ENCODE peak calls at places on chromosomes 12 and 14, in five cellular contexts. One of them, this sample, is unnamed. For H3K9me3, the result is how much of the 10 kb centered on the place peaks cover.

GRCh38 chr14:62501021-62501750 is 544.1 kb downstream of the KCNH5 start:
- DNase-seq in kidney: no peak
- DNase-seq in PC-3: no peak
- DNase-seq in K562: no peak
- DNase-seq in MM.1S: no peak
- DNase-seq in this sample: no peak

GRCh38 chr14:52802597-52802996 is 11.2 kb upstream of the GNPNAT1 start:
- DNase-seq in kidney: no peak
- DNase-seq in PC-3: peak
- DNase-seq in K562: no peak
- DNase-seq in MM.1S: no peak
- DNase-seq in this sample: no peak

GRCh38 chr12:77847665-77848431 is 17.2 kb downstream of the NAV3 start:
- DNase-seq in kidney: no peak
- DNase-seq in PC-3: peak
- DNase-seq in K562: no peak
- DNase-seq in MM.1S: peak
- DNase-seq in this sample: peak

GRCh38 chr12:131094831-131095805 is 141.4 kb downstream of the ADGRD1 start:
- DNase-seq in kidney: peak
- DNase-seq in PC-3: no peak
- DNase-seq in K562: no peak
- DNase-seq in MM.1S: no peak
- DNase-seq in this sample: no peak

GRCh38 chr12:109741970-109742372 is 28.3 kb downstream of the FAM222A start:
- DNase-seq in kidney: peak
- DNase-seq in PC-3: no peak
- DNase-seq in K562: no peak
- DNase-seq in MM.1S: no peak
- DNase-seq in this sample: no peak

GRCh38 chr14:103880334-103880985 is 33.1 kb upstream of the PPP1R13B start:
- DNase-seq in kidney: peak
- DNase-seq in PC-3: peak
- DNase-seq in K562: no peak
- DNase-seq in MM.1S: no peak
- DNase-seq in this sample: no peak

GRCh38 chr12:16670456-16671050 is 64.6 kb upstream of the LMO3 start:
- DNase-seq in kidney: no peak
- DNase-seq in PC-3: no peak
- DNase-seq in K562: no peak
- DNase-seq in MM.1S: no peak
- DNase-seq in this sample: no peak

GRCh38 chr12:104486943-104487819 is 30.4 kb downstream of the CHST11 start:
- DNase-seq in kidney: no peak
- DNase-seq in PC-3: no peak
- DNase-seq in K562: no peak
- DNase-seq in MM.1S: no peak
- DNase-seq in this sample: no peak

GRCh38 chr14:58947816-58948440 is 240.5 kb upstream of the DAAM1 start:
- DNase-seq in kidney: no peak
- DNase-seq in PC-3: peak
- DNase-seq in K562: no peak
- DNase-seq in MM.1S: no peak
- DNase-seq in this sample: no peak

GRCh38 chr12:116053479-116054195 is 223.9 kb downstream of the MED13L start:
- DNase-seq in kidney: peak
- DNase-seq in PC-3: peak
- DNase-seq in K562: peak
- DNase-seq in MM.1S: no peak
- DNase-seq in this sample: no peak

DNA sequence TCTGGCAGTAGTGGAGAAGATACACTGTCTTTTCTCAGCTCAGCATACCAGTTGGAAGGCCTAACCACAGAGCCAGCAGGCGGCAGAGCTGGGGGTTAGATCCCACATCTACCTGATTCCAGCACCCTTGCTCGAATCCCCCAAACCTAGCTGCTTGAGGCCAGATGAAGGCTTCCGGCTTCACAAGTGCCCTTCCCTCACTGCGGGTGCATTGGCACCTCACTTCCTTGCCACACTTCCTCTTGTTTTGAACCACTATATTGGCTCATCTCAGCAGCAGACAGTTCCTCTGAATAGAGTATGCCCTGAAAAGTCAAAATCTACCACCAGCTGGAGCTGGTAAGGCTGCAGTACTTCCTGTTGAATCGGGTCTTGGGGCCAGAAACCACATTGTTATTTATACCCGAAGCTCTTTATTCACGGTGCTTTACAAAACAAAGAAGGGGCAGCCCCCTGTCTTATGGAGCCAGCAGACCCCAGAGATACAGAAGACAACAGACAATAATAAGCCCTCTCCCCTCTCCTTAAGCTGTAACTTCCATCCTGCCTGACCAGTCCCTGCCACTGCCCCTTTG is 233.7 kb downstream of the EFCAB11 start:
- DNase-seq in kidney: no peak
- DNase-seq in PC-3: no peak
- DNase-seq in K562: no peak
- DNase-seq in MM.1S: peak
- DNase-seq in this sample: no peak
- H3K9ac ChIP-seq in kidney: no peak
- H3K9ac ChIP-seq in PC-3: no peak
- H3K9ac ChIP-seq in K562: no peak
- H3K9ac ChIP-seq in MM.1S: no peak
- H3K9ac ChIP-seq in this sample: no peak

DNA sequence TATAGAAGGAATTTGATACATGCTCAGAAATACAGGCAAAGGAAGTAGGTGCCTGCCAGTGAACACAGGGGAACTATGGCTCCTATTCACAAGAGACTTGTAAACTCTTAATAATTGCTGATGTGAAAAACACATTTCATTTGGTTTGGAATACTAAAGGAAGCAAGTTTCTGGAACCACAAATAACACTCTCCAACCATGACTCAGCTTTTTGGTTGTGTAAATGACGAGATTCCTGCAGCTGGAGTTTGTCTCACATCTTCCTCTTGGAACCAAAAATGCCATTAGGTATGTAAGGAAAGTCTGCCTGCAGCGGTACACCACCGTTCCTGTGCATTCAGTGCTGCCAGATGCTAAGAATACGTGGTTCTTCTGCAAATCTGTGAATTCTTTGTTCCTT is 4.5 kb upstream of the OR11H6 start:
- DNase-seq in kidney: no peak
- DNase-seq in PC-3: peak
- DNase-seq in K562: peak
- DNase-seq in MM.1S: no peak
- DNase-seq in this sample: no peak
- H3K9me3 ChIP-seq in kidney: under half
- H3K9me3 ChIP-seq in PC-3: under half
- H3K9me3 ChIP-seq in K562: under half
- H3K9me3 ChIP-seq in MM.1S: under half
- H3K9me3 ChIP-seq in this sample: under half

DNA sequence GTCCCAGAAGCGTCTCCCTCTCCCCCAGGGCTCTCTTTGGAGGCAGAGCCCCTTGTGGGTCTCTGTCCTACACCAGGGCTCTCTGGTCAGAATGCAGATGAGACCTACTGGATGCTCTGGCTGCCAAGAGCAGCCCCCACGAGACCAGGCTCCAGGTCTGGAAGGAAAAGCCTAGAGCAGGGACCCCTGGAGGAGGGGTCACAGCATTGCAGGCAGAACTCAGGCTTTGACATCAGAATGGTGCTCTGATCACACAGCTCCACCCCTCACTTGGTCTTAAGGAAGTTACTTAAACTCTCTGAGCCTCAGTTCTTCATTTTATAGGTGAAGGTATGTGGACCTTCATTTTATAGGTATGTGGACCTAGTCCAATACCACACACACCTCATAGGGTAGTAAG is 83.1 kb downstream of the ARL6IP4 start:
- DNase-seq in kidney: no peak
- DNase-seq in PC-3: peak
- DNase-seq in K562: peak
- DNase-seq in MM.1S: peak
- DNase-seq in this sample: no peak
- H3K9ac ChIP-seq in kidney: peak
- H3K9ac ChIP-seq in PC-3: peak
- H3K9ac ChIP-seq in K562: no peak
- H3K9ac ChIP-seq in MM.1S: peak
- H3K9ac ChIP-seq in this sample: peak

GRCh38 chr12:38159092-38159551 is 157.5 kb upstream of the ALG10B start:
- DNase-seq in kidney: no peak
- DNase-seq in PC-3: no peak
- DNase-seq in K562: no peak
- DNase-seq in MM.1S: no peak
- DNase-seq in this sample: no peak
- H3K9me3 ChIP-seq in kidney: under half
- H3K9me3 ChIP-seq in PC-3: under half
- H3K9me3 ChIP-seq in K562: under half
- H3K9me3 ChIP-seq in MM.1S: under half
- H3K9me3 ChIP-seq in this sample: under half